ENCODE peak calls at places on chromosome 9, in ten cellular contexts. T is fibroblast of pulmonary artery, F is AG10803, U is kidney, D is neural progenitor cell, G is heart right ventricle, Z is PC-9, A is ovary, N is coronary artery, Q is choroid plexus epithelial cell. C is an unnamed sample.

GRCh38 chr9:114552716-114553115 is 34.9 kb upstream of the ATP6V1G1 start:
- DNase-seq in D (no peak), A (no peak), T (no peak), Z (no peak), Q (no peak), N (no peak), U (no peak), G (no peak), F (no peak), C (no peak)

GRCh38 chr9:133188843-133189180 is 20.2 kb downstream of the OBP2B start:
- DNase-seq in N (no peak), Z (no peak), Q (no peak), T (no peak), D (no peak), U (peak), G (no peak), F (no peak), A (peak), C (no peak)

GRCh38 chr9:97307091-97307490 is 368 bp upstream of the CCDC180 start:
- DNase-seq in F (peak), G (peak), N (no peak), Q (peak), A (peak), T (peak), Z (peak), D (peak), U (peak), C (no peak)

GRCh38 chr9:135948873-135949665 is 12.1 kb downstream of the UBAC1 start:
- DNase-seq in A (no peak), Z (no peak), D (no peak), F (no peak), Q (no peak), U (no peak), N (no peak), T (no peak), G (no peak), C (no peak)

GRCh38 chr9:15087031-15087417 is 176.8 kb upstream of the FREM1 start:
- DNase-seq in F (peak), T (no peak), A (no peak), N (no peak), Q (no peak), D (no peak), U (no peak), G (no peak), Z (no peak), C (no peak)

GRCh38 chr9:89284076-89284475 is 26.9 kb upstream of the CKS2 start:
- DNase-seq in A (no peak), N (no peak), D (no peak), F (no peak), Z (no peak), Q (no peak), G (no peak), U (no peak), T (no peak), C (no peak)

GRCh38 chr9:132935021-132935420 is 9.4 kb downstream of the TSC1 start:
- DNase-seq in Z (no peak), N (no peak), D (no peak), T (no peak), U (no peak), F (no peak), A (no peak), Q (no peak), G (no peak), C (no peak)

GRCh38 chr9:6413365-6414263 is 615 bp downstream of the UHRF2 start:
- DNase-seq in G (peak), D (peak), A (no peak), T (peak), N (peak), Q (no peak), F (peak), Z (peak), U (peak), C (no peak)

GRCh38 chr9:6160579-6160978 is 55.0 kb upstream of the IL33 start:
- DNase-seq in T (no peak), Z (no peak), N (no peak), F (no peak), G (no peak), D (no peak), A (no peak), U (no peak), Q (no peak), C (no peak)

GRCh38 chr9:91419222-91420191 is 4.1 kb downstream of the NFIL3 start:
- DNase-seq in T (peak), U (no peak), Q (peak), F (peak), D (no peak), Z (peak), N (no peak), G (peak), A (no peak), C (no peak)

GRCh38 chr9:3329361-3329760 is 196.4 kb downstream of the RFX3 start:
- DNase-seq in U (no peak), F (peak), T (peak), Q (peak), N (no peak), D (no peak), A (no peak), Z (no peak), G (no peak), C (no peak)

GRCh38 chr9:89613912-89614311 is 9.1 kb downstream of the GADD45G start:
- DNase-seq in N (no peak), G (no peak), U (no peak), Q (no peak), F (no peak), T (no peak), A (no peak), D (no peak), Z (no peak), C (no peak)

GRCh38 chr9:84212224-84212623 is 128.3 kb downstream of the SLC28A3 start:
- DNase-seq in U (no peak), A (no peak), G (no peak), D (no peak), T (peak), F (no peak), N (no peak), Z (no peak), Q (no peak), C (no peak)

GRCh38 chr9:110622368-110622767 is 42.8 kb upstream of the SVEP1 start:
- DNase-seq in D (no peak), T (no peak), N (no peak), Z (no peak), U (no peak), F (no peak), G (no peak), A (no peak), Q (no peak), C (no peak)

GRCh38 chr9:4297795-4298254 is 2.0 kb downstream of the GLIS3 start:
- DNase-seq in G (peak), T (peak), Q (peak), A (peak), U (peak), Z (peak), F (peak), N (peak), D (peak), C (no peak)

GRCh38 chr9:122180633-122181032 is 20.9 kb downstream of the MORN5 start:
- DNase-seq in Q (peak), Z (no peak), G (no peak), U (no peak), A (no peak), T (peak), D (no peak), F (peak), N (no peak), C (no peak)

GRCh38 chr9:107155244-107155817 is 127.7 kb upstream of the RAD23B start:
- DNase-seq in Q (no peak), U (no peak), A (no peak), D (no peak), N (no peak), Z (no peak), T (no peak), G (no peak), F (no peak), C (no peak)

GRCh38 chr9:124222918-124223720 is 34.6 kb upstream of the NEK6 start:
- DNase-seq in A (peak), N (no peak), G (peak), D (no peak), Q (peak), U (no peak), Z (peak), F (peak), T (peak), C (no peak)

GRCh38 chr9:93501406-93501805 is 48.0 kb upstream of the FAM120AOS start:
- DNase-seq in Z (no peak), A (no peak), N (no peak), Q (peak), F (peak), D (no peak), U (no peak), G (no peak), T (no peak), C (no peak)

GRCh38 chr9:119834064-119834620 is 464.9 kb upstream of the BRINP1 start:
- DNase-seq in D (no peak), U (no peak), G (no peak), F (peak), A (no peak), Z (no peak), N (no peak), Q (no peak), T (no peak), C (no peak)

GRCh38 chr9:88991066-88992030 is at the start of gene S1PR3:
- DNase-seq in N (peak), U (peak), F (peak), Q (peak), G (peak), A (peak), T (no peak), Z (peak), D (peak), C (peak)

GRCh38 chr9:4553951-4554381 is 63.7 kb downstream of the SLC1A1 start:
- DNase-seq in A (no peak), Z (peak), F (peak), D (no peak), U (no peak), N (no peak), Q (peak), T (peak), G (no peak), C (no peak)

GRCh38 chr9:122261469-122261881 is 3.2 kb downstream of the RBM18 start:
- DNase-seq in N (peak), G (peak), T (peak), D (no peak), U (peak), Z (peak), F (peak), Q (peak), A (peak), C (no peak)

GRCh38 chr9:132886358-132886725 is 7.6 kb downstream of the SPACA9 start:
- DNase-seq in G (no peak), D (no peak), T (no peak), A (no peak), Z (no peak), U (no peak), N (no peak), F (no peak), Q (no peak), C (no peak)

GRCh38 chr9:69472101-69472625 is 147.1 kb downstream of the ENTREP1 start:
- DNase-seq in F (no peak), G (no peak), Z (no peak), T (no peak), A (no peak), D (no peak), Q (no peak), U (no peak), N (no peak), C (no peak)

GRCh38 chr9:134738869-134739659 is 97.5 kb downstream of the COL5A1 start:
- DNase-seq in Q (peak), Z (peak), D (peak), A (peak), G (peak), N (no peak), U (no peak), T (peak), F (peak), C (peak)

GRCh38 chr9:114225534-114226288 is 70.4 kb downstream of the COL27A1 start:
- DNase-seq in G (no peak), N (no peak), T (peak), U (no peak), A (no peak), F (peak), Z (no peak), Q (no peak), D (no peak), C (no peak)

GRCh38 chr9:91395553-91396470 is 27.8 kb downstream of the NFIL3 start:
- DNase-seq in G (no peak), Z (peak), T (peak), A (no peak), D (no peak), Q (peak), N (no peak), U (no peak), F (peak), C (no peak)

GRCh38 chr9:130518943-130519772 is 60.2 kb upstream of the FUBP3 start:
- DNase-seq in Z (no peak), Q (no peak), G (no peak), N (no peak), T (no peak), F (no peak), U (no peak), A (no peak), D (no peak), C (no peak)

GRCh38 chr9:135536166-135536565 is 9.8 kb upstream of the OBP2A start:
- DNase-seq in Q (peak), F (peak), U (no peak), Z (no peak), G (no peak), D (no peak), A (no peak), N (peak), T (peak), C (no peak)

GRCh38 chr9:35254237-35254636 is 92.4 kb downstream of the UNC13B start:
- DNase-seq in G (no peak), A (no peak), N (no peak), F (no peak), D (no peak), T (no peak), U (no peak), Z (no peak), Q (peak), C (no peak)

GRCh38 chr9:121441163-121441562 is 58.5 kb downstream of the GGTA1 start:
- DNase-seq in Q (no peak), T (no peak), G (no peak), U (no peak), F (no peak), A (no peak), Z (no peak), D (no peak), N (no peak), C (no peak)

GRCh38 chr9:90365646-90366045 is 277.0 kb downstream of the DIRAS2 start:
- DNase-seq in A (no peak), T (no peak), D (no peak), Q (peak), G (no peak), N (no peak), U (no peak), F (no peak), Z (no peak), C (no peak)

DNA sequence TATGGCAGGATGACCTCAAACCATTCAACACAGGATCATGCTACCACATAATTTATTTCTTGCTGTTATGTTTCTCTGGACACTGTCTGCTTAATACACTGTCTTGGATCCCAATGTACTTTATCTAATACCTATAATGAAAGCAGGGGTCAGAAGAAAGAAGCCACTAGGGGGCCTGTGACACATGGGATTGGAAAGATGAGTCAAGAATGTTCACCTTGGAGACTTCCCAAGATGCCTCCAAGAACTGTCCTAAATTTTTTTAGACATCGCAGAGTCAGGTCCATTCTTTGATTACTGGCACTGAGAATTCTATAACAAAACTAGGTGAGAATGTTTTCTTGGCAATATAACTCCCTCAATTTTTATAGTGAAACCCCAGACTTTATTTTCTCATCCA is 305.8 kb upstream of the SMARCA2 start:
- DNase-seq in D (peak), N (no peak), F (peak), Q (no peak), T (no peak), A (no peak), Z (no peak), U (no peak), G (no peak), C (no peak)
- TF ChIP-seq CTCF in D (peak), N (no peak), F (peak), Q (peak), T (peak), A (no peak), Z (peak), U (no peak), G (peak), C (peak)

DNA sequence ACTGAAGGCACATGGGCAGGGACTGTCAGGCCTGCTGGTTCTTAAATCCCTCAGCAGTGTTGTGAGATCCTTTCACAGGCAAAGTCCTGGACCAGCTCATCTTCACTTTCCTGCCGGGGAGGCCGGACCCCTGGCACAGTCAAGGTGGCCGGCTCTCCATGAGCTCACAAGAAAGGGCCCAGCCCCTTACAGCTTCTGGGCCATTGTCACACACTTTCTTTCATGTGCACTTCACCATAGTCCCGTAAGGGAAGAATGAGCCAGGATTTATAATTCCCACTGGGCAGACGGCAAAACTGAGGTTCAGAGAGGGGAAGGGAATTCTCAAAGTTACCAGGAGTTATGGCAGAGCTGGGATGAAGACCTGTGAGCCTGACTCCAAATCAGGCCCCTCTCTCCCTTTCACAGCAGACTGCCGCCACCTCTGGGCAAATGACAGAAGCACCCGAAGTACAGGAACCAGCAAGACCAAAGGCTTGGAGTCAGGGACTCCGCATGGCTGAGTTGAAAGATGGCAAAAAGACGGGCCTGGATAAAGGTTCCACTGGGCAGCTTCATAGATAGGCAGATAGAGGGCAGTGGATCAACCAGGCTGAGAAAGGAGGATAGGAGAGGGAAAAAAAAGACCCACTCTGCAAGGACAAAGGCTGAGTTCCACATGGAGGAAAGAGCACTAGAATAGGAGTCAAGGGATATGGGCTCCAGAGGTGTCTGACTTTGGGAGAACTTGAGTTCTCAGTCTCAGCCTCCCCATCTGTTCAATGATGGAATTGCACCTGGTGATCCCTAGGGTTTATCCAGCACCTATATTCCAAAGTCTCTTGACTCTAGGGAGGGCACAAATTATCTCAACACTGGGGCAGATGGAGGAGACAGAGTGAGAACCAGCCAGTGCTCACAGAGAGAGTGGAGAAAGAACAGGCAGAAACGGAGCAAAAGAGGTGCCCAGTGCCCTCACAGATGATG is 128.7 kb downstream of the PAX5 start:
- DNase-seq in A (no peak), G (no peak), F (no peak), N (no peak), T (no peak), U (no peak), Q (no peak), D (peak), Z (no peak), C (no peak)
- TF ChIP-seq CTCF in A (no peak), G (no peak), F (no peak), N (no peak), T (no peak), U (no peak), Q (peak), D (peak), Z (peak), C (peak)

GRCh38 chr9:31071606-31072286 is 1312.7 kb upstream of the ACO1 start:
- DNase-seq in N (no peak), Q (no peak), G (no peak), D (no peak), Z (no peak), F (no peak), U (peak), A (no peak), T (no peak), C (no peak)

GRCh38 chr9:31065691-31066090 is 1318.8 kb upstream of the ACO1 start:
- DNase-seq in Z (no peak), N (no peak), Q (no peak), A (no peak), G (no peak), U (no peak), T (no peak), F (no peak), D (no peak), C (no peak)

DNA sequence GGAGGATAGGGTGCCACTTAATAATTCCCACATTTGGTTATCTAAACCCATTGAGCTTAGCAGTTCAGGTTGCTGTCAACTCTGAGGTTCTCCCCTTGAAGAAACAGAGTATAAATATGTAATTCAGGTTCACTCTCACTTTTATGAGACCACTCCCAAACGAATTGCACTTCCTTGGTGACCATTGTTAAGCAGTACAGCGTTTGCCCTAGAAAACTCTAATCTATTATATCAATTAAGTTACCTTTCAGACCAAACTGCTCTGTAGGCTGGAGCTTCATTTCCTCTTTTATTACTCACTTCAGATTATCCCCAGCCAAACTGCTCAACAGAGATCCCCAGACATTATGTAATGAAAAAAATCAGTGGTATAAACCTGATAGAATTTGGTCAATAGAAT is 1317.0 kb upstream of the ACO1 start:
- DNase-seq in F (no peak), T (no peak), G (no peak), N (no peak), Q (no peak), U (no peak), D (no peak), A (no peak), Z (no peak), C (no peak)
- TF ChIP-seq CTCF in F (no peak), T (no peak), G (no peak), N (no peak), Q (no peak), U (no peak), D (no peak), A (no peak), Z (no peak), C (no peak)

GRCh38 chr9:21323091-21323490 is 12.1 kb downstream of the KLHL9 start:
- DNase-seq in A (no peak), U (no peak), T (no peak), F (no peak), G (no peak), Q (no peak), N (no peak), Z (no peak), D (no peak), C (no peak)

GRCh38 chr9:21316032-21316842 is 11.1 kb upstream of the IFNA5 start:
- DNase-seq in U (no peak), F (no peak), D (no peak), T (no peak), Z (no peak), G (no peak), N (no peak), A (no peak), Q (no peak), C (no peak)

GRCh38 chr9:21314152-21314551 is 9.0 kb upstream of the IFNA5 start:
- DNase-seq in F (peak), D (no peak), U (no peak), Q (no peak), N (no peak), Z (no peak), G (no peak), T (no peak), A (no peak), C (no peak)

GRCh38 chr9:21316860-21317259 is 11.7 kb upstream of the IFNA5 start:
- DNase-seq in D (no peak), U (no peak), Z (no peak), G (no peak), N (no peak), F (no peak), Q (no peak), A (no peak), T (no peak), C (no peak)

GRCh38 chr9:21317956-21318923 is 13.1 kb upstream of the IFNA5 start:
- DNase-seq in Q (peak), Z (peak), N (no peak), U (no peak), D (peak), G (peak), A (peak), T (peak), F (peak), C (no peak)
- TF ChIP-seq CTCF in Q (peak), Z (peak), N (peak), U (peak), D (peak), G (peak), A (peak), T (peak), F (peak), C (peak)

DNA sequence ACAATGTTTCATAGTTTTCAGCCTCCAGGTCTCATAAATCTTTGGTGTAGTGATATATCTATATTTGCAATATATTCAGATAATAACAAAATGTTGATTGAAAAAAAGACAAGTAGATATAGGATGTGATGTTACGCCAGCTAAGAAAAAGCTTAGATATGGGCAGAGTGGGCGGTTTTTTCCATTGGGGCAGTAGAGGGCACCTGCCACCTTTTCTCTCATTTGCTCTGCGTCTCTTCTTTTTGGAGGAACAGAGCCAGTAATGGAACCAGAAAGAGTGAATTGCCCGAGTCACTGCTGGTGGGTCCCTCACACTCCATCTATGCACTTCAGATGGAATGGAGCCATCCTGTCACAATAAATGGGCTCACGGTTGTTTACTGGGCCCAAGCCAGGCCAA is 62.1 kb upstream of the FANCC start:
- DNase-seq in G (no peak), N (no peak), T (no peak), F (no peak), D (no peak), A (no peak), U (no peak), Z (no peak), Q (no peak), C (no peak)
- TF ChIP-seq CTCF in G (no peak), N (no peak), T (no peak), F (no peak), D (peak), A (no peak), U (no peak), Z (no peak), Q (no peak), C (peak)

GRCh38 chr9:112552229-112553050 is 65.8 kb downstream of the KIAA1958 start:
- DNase-seq in N (no peak), G (no peak), D (no peak), Z (no peak), T (no peak), Q (no peak), U (no peak), F (no peak), A (no peak), C (no peak)
- TF ChIP-seq CTCF in N (no peak), G (no peak), D (no peak), Z (no peak), T (no peak), Q (no peak), U (no peak), F (no peak), A (no peak), C (no peak)